ENCODE peak calls at places on chromosomes 1 and 21, in ten cellular contexts. Z is fibroblast of lung, R is keratinocyte, U is neural progenitor cell, Q is SK-N-SH, O is GM23248, D is endothelial cell of umbilical vein, Y is PC-3, S is endodermal cell, T is kidney. B is an unnamed sample.
A peak's percentile ranks its signal among the peaks of the same experiment; 100 is the strongest.

GRCh38 chr1:56654126-56654923 is 9.2 kb downstream of the PRKAA2 start:
- DNase-seq in Z (no peak), R (no peak), U (no peak), Q (no peak), O (no peak), D (no peak), Y (no peak), S (no peak), T (no peak), B (no peak)

GRCh38 chr1:167808104-167808503 is 86.3 kb downstream of the MPZL1 start:
- DNase-seq in Z (peak; percentile 41), R (no peak), U (no peak), Q (no peak), O (peak; percentile 73), D (no peak), Y (no peak), S (no peak), T (no peak), B (no peak)

GRCh38 chr1:109773900-109774485 is 10.3 kb upstream of the EPS8L3 start:
- DNase-seq in Z (no peak), R (no peak), U (no peak), Q (no peak), O (no peak), D (no peak), Y (no peak), S (no peak), T (peak; percentile 63), B (no peak)

GRCh38 chr1:66254785-66255184 is 279.2 kb upstream of the SGIP1 start:
- DNase-seq in Z (no peak), R (no peak), U (no peak), Q (no peak), O (no peak), D (no peak), Y (no peak), S (no peak), T (no peak), B (no peak)

GRCh38 chr1:162712317-162713029 is 78.0 kb upstream of the HSD17B7 start:
- DNase-seq in Z (no peak), R (no peak), U (no peak), Q (no peak), O (no peak), D (no peak), Y (no peak), S (no peak), T (no peak), B (no peak)

GRCh38 chr1:112527266-112528010 is 18.7 kb downstream of the WNT2B start:
- DNase-seq in Z (no peak), R (no peak), U (no peak), Q (no peak), O (peak; percentile 50), D (no peak), Y (no peak), S (peak; percentile 68), T (no peak), B (no peak)

GRCh38 chr1:93692983-93693591 is 11.4 kb upstream of the BCAR3 start:
- DNase-seq in Z (peak; percentile 64), R (peak; percentile 93), U (no peak), Q (no peak), O (peak; percentile 96), D (peak; percentile 77), Y (peak; percentile 97), S (no peak), T (no peak), B (no peak)

GRCh38 chr1:9787702-9788101 is 36.1 kb downstream of the CLSTN1 start:
- DNase-seq in Z (no peak), R (no peak), U (no peak), Q (no peak), O (no peak), D (no peak), Y (no peak), S (no peak), T (no peak), B (peak; percentile 79)

DNA sequence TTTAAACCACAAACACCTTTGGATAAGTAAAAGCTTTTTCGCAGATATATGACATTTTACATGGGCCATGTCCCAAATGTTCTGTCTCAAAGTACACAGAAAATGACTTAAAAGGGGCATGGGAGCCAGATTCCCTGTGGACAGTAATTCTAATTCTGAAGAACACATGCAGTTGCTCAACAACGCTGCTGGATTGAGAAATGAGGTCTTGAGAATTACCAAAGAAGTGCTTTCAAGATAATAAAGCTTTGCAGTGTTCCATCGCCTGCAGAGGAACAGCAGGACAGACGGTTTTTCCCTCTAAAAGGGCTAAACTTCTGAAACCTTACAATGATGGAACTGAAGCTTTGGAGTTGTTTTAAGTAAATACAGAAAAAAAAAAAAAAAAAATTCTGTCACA is 55.3 kb upstream of the HSPA13 start:
- DNase-seq in Z (no peak), R (no peak), U (no peak), Q (no peak), O (peak; percentile 10), D (no peak), Y (no peak), S (no peak), T (no peak), B (no peak)
- H3K9me3 ChIP-seq in Z (no peaks in the 10 kb centered on the region), R (no peaks in the 10 kb centered on the region), U (no peaks in the 10 kb centered on the region), Q (no peaks in the 10 kb centered on the region), O (no peaks in the 10 kb centered on the region), D (no peaks in the 10 kb centered on the region), Y (peaks cover 4% of the 10 kb centered on the region), S (peaks cover 6% of the 10 kb centered on the region), T (no peaks in the 10 kb centered on the region), B (no peaks in the 10 kb centered on the region)

GRCh38 chr1:14835725-14836124 is 237.2 kb downstream of the KAZN start:
- DNase-seq in Z (peak; percentile 79), R (no peak), U (no peak), Q (no peak), O (peak; percentile 32), D (no peak), Y (no peak), S (no peak), T (no peak), B (no peak)
- H3K9ac ChIP-seq in Z (no peak overlapping the region), R (no peak overlapping the region), U (no peak overlapping the region), Q (no peak overlapping the region), O (no peak overlapping the region), D (no peak overlapping the region), Y (no peak overlapping the region), S (no peak overlapping the region), T (no peak overlapping the region), B (no peak overlapping the region)

GRCh38 chr1:37845781-37846180 is 13.6 kb downstream of the MTF1 start:
- DNase-seq in Z (no peak), R (no peak), U (no peak), Q (no peak), O (peak; percentile 35), D (no peak), Y (no peak), S (no peak), T (no peak), B (no peak)

GRCh38 chr1:37839676-37840075 is 19.7 kb downstream of the MTF1 start:
- DNase-seq in Z (no peak), R (no peak), U (no peak), Q (no peak), O (no peak), D (no peak), Y (no peak), S (no peak), T (no peak), B (no peak)

GRCh38 chr1:37841652-37842051 is 17.7 kb downstream of the MTF1 start:
- DNase-seq in Z (no peak), R (no peak), U (no peak), Q (no peak), O (no peak), D (no peak), Y (no peak), S (no peak), T (no peak), B (no peak)

GRCh38 chr1:37845049-37845646 is 14.2 kb downstream of the MTF1 start:
- DNase-seq in Z (no peak), R (no peak), U (no peak), Q (no peak), O (no peak), D (no peak), Y (no peak), S (no peak), T (no peak), B (no peak)

GRCh38 chr1:37840711-37841110 is 18.7 kb downstream of the MTF1 start:
- DNase-seq in Z (peak; percentile 47), R (no peak), U (no peak), Q (no peak), O (no peak), D (no peak), Y (no peak), S (no peak), T (no peak), B (no peak)
- H3K4me3 ChIP-seq in Z (no peak overlapping the region), R (no peak overlapping the region), U (no peak overlapping the region), Q (no peak overlapping the region), O (no peak overlapping the region), D (no peak overlapping the region), Y (no peak overlapping the region), S (no peak overlapping the region), T (no peak overlapping the region), B (no peak overlapping the region)

GRCh38 chr21:45498646-45499000 is 43.6 kb downstream of the SLC19A1 start:
- DNase-seq in Z (no peak), R (no peak), U (no peak), Q (no peak), O (no peak), D (no peak), Y (no peak), S (no peak), T (no peak), B (no peak)

GRCh38 chr21:45496151-45496967 is 45.9 kb downstream of the SLC19A1 start:
- DNase-seq in Z (no peak), R (no peak), U (no peak), Q (no peak), O (no peak), D (no peak), Y (no peak), S (no peak), T (peak; percentile 54), B (no peak)

GRCh38 chr21:45497846-45498645 is 44.2 kb downstream of the SLC19A1 start:
- DNase-seq in Z (no peak), R (no peak), U (no peak), Q (no peak), O (no peak), D (no peak), Y (no peak), S (peak; percentile 38), T (peak; percentile 65), B (no peak)

GRCh38 chr21:45499201-45499750 is 43.0 kb downstream of the SLC19A1 start:
- DNase-seq in Z (no peak), R (no peak), U (no peak), Q (no peak), O (no peak), D (no peak), Y (no peak), S (peak; percentile 34), T (peak; percentile 52), B (no peak)

DNA sequence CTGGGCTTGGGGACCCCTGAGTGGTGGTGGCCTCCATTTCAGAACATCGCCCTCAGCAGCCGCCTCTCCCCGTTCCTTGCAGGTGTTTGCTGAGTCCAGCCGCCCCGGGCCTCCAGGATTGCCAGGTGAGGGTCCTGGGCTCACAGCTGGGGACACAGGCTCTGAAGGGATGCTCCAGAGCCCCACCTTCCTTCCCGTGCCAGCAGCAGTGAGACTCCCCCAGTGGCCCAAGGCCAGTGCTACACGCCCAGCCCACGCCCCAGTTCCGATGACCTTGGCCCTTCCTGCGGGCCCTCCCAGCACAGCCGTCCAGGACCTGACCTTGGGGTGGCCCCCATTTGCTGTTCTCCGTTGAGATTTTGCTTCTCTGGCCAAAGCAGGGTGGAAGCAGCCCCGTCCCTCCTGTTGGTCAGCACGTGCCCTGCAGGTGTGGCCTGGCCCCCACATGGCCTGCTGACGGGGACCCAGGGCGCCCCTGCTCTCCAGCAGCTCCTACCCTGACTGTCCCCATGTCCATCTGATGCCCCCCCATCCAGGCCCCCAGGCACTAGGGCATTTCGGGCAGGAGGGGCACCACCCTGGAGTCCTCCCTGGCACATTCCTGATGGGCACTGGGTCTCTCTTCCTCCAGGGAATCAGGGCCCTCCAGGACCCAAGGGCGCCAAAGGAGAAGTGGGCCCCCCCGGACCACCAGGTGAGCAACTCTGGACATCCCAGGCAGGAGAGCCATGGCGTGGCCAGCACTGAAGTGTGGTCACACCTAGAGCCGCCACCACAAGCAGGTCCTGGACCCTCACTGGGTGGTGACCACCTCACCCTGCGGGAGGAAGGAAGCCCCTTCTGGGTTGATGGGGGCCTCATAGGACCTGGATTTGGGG is 45.0 kb downstream of the SLC19A1 start:
- DNase-seq in Z (no peak), R (no peak), U (no peak), Q (no peak), O (no peak), D (no peak), Y (no peak), S (peak; percentile 40), T (peak; percentile 73), B (no peak)
- H3K9me3 ChIP-seq in Z (no peaks in the 10 kb centered on the region), R (no peaks in the 10 kb centered on the region), U (no peaks in the 10 kb centered on the region), Q (no peaks in the 10 kb centered on the region), O (no peaks in the 10 kb centered on the region), D (no peaks in the 10 kb centered on the region), Y (no peaks in the 10 kb centered on the region), S (no peaks in the 10 kb centered on the region), T (no peaks in the 10 kb centered on the region), B (no peaks in the 10 kb centered on the region)

B was measured in DND-41.